ENCODE peak calls at places on chromosomes 4 and X, in six cellular contexts. J is A549, Q is tibial nerve, W is ovary, M is transverse colon, P is esophagus muscularis mucosa. L is an unnamed sample.

GRCh38 chr4:24801136-24801855 is 5.9 kb downstream of the SOD3 start:
- DNase-seq in W (no peak), P (peak; percentile 77), M (no peak), J (no peak), Q (no peak), L (no peak)

GRCh38 chr4:25021206-25021605 is 9.5 kb downstream of the LGI2 start:
- DNase-seq in Q (no peak), W (no peak), J (no peak), M (no peak), P (no peak), L (no peak)

GRCh38 chr4:37388672-37389368 is 144.3 kb downstream of the NWD2 start:
- DNase-seq in M (no peak), P (no peak), Q (no peak), J (no peak), W (no peak), L (no peak)

GRCh38 chrX:139642241-139642927 is 65.6 kb downstream of the MCF2 start:
- DNase-seq in P (no peak), Q (no peak), W (no peak), J (no peak), M (no peak), L (no peak)

GRCh38 chr4:149793459-149793858 is 22.2 kb downstream of the IQCM start:
- DNase-seq in M (no peak), W (no peak), Q (no peak), J (no peak), P (no peak), L (no peak)

GRCh38 chrX:109270580-109271484 is 211.1 kb downstream of the GUCY2F start:
- DNase-seq in J (no peak), W (no peak), P (no peak), M (peak; percentile 57), Q (no peak), L (no peak)

GRCh38 chr4:6891436-6892170 is 18.0 kb upstream of the TBC1D14 start:
- DNase-seq in P (no peak), W (no peak), Q (peak; percentile 12), M (no peak), J (no peak), L (no peak)

GRCh38 chr4:133152330-133152791 is 3.3 kb downstream of the PCDH10 start:
- DNase-seq in J (no peak), M (no peak), Q (no peak), W (no peak), P (no peak), L (no peak)

GRCh38 chrX:38375888-38376287 is 23.5 kb downstream of the OTC start:
- DNase-seq in Q (no peak), M (no peak), W (no peak), P (no peak), J (peak; percentile 4), L (no peak)

GRCh38 chrX:97895751-97896150 is 1012.0 kb downstream of the RPA4 start:
- DNase-seq in P (no peak), W (no peak), M (no peak), Q (no peak), J (no peak), L (no peak)

GRCh38 chr4:3037957-3038451 is 36.3 kb downstream of the HTT-AS start:
- DNase-seq in Q (no peak), M (no peak), P (no peak), J (no peak), W (peak; percentile 54), L (no peak)

GRCh38 chrX:141220342-141221008 is 21.8 kb downstream of the SPANXC start:
- DNase-seq in P (no peak), J (peak; percentile 36), W (no peak), Q (no peak), M (no peak), L (no peak)

GRCh38 chr4:3123201-3123671 is 48.8 kb downstream of the HTT start:
- DNase-seq in Q (no peak), P (no peak), M (no peak), W (no peak), J (no peak), L (no peak)

GRCh38 chr4:75016472-75016871 is 83.6 kb downstream of the PARM1 start:
- DNase-seq in J (no peak), W (no peak), Q (no peak), P (no peak), M (no peak), L (no peak)

DNA sequence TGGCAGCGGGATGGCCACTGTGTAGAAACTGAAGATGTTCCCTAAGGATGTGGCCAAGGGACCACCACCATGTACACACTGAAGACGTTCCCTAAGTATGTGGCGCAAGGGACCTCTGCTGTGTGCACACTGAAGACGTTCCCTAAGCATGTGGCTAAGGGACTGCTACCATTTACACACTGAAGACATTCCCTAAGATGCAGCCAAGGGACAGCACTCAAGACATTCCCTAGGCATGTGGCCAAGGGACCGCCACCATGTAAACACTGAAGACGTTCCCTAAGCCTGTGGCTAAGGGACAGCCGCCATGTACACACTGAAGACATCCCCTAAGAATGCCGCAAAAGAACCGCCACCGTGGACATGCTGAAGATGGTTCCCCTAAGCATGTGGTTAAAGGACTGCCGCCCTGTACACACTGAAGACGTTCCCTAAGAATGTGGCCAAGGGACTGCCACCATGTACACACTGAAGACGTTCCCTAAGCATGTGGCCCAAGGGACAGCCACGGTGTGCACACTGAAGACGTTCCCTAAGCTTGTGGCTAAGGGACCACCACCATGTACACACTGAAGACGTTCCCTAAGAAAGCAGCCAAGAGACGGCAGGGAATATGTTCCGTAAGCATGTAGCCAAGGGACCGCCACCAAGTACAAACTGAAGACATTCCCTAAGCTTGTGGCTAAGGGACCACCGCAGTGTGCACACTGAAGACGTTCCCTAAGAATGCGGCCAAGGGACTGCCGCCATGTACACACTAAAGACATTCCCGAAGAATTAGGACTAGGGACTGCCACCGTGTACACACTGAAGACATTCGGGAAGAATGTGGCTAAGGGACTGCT is 43.3 kb downstream of the DHRSX start:
- DNase-seq in J (no peak), M (no peak), P (no peak), W (no peak), Q (no peak), L (no peak)
- TF ChIP-seq EP300 in J (no peak), M (no peak), P (no peak), W (no peak), Q (no peak), L (no peak)

GRCh38 chrX:370244-370962 is 16.3 kb downstream of the PPP2R3B start:
- DNase-seq in Q (no peak), P (no peak), J (no peak), W (no peak), M (no peak), L (no peak)

GRCh38 chrX:369563-370101 is 17.1 kb downstream of the PPP2R3B start:
- DNase-seq in M (no peak), Q (no peak), P (no peak), J (no peak), W (no peak), L (no peak)

GRCh38 chrX:367866-368265 is 18.8 kb downstream of the PPP2R3B start:
- DNase-seq in W (no peak), Q (no peak), J (no peak), P (no peak), M (no peak), L (no peak)

GRCh38 chrX:367349-367748 is 19.4 kb downstream of the PPP2R3B start:
- DNase-seq in J (no peak), P (no peak), W (no peak), Q (no peak), M (no peak), L (no peak)

DNA sequence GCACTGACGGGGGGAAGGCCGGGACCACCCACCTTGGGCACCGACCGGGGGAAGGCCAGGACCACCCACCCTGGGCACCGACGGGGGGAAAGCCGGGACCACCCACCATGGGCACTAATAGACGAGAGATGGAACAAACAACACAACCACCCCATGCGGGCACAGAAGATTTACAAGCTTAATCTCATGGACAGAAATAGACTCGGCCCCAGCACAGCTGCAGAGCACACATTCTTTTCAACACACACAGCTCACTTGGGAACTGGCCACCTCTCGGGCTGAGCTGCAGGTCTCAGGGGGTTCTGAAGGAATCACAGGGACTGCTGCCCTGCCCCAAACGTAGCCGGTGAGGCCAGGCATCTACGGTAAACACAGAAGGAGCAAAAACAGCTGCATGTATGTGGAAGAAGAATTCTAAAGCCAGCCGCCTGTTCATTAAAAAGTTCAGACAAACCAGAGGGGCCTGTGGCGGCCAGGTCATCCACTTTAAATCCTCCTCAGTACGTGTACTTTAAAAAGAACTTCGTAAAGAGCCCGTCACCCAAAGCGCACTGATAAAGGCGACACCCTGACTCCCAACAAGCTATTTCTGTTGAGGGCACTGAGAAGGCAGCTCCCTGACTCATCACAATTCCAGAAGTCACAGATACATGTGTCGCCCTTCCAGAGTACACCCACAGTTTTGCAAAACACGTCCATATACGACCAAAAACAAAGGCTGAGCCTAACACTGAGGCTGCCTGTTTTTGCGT is 17.7 kb downstream of the PPP2R3B start:
- DNase-seq in Q (no peak), P (no peak), J (peak; percentile 39), W (no peak), M (no peak), L (no peak)
- TF ChIP-seq POLR2A in Q (no peak), P (no peak), J (no peak), W (no peak), M (no peak), L (no peak)

GRCh38 chrX:119684916-119685224 is 8.1 kb downstream of the SEPTIN6 start:
- DNase-seq in W (no peak), M (no peak), J (no peak), Q (no peak), P (no peak), L (no peak)

GRCh38 chrX:119685225-119686066 is 7.5 kb downstream of the SEPTIN6 start:
- DNase-seq in Q (peak; percentile 27), P (no peak), M (no peak), J (no peak), W (no peak), L (peak; percentile 73)

GRCh38 chrX:119686087-119686639 is 6.8 kb downstream of the SEPTIN6 start:
- DNase-seq in Q (no peak), P (no peak), J (no peak), W (no peak), M (peak; percentile 41), L (no peak)

GRCh38 chrX:119688856-119689455 is 4.0 kb downstream of the SEPTIN6 start:
- DNase-seq in J (no peak), P (no peak), Q (no peak), W (no peak), M (no peak), L (no peak)

GRCh38 chrX:119687661-119688413 is 5.1 kb downstream of the SEPTIN6 start:
- DNase-seq in M (no peak), W (no peak), Q (no peak), J (no peak), P (no peak), L (no peak)
- H3K4me1 ChIP-seq in M (peaks cover 17% of the 10 kb centered on the region), W (no peaks in the 10 kb centered on the region), Q (no peaks in the 10 kb centered on the region), J (peaks cover 11% of the 10 kb centered on the region), P (peaks cover 56% of the 10 kb centered on the region), L (peaks cover 26% of the 10 kb centered on the region)

GRCh38 chr4:180798016-180798574 is 1445.1 kb upstream of the TENM3 start:
- DNase-seq in M (no peak), P (no peak), J (no peak), Q (no peak), W (no peak), L (no peak)

GRCh38 chr4:180805101-180805500 is 1438.1 kb upstream of the TENM3 start:
- DNase-seq in W (no peak), J (no peak), M (no peak), P (no peak), Q (no peak), L (no peak)

GRCh38 chr4:180794352-180794751 is 1448.8 kb upstream of the TENM3 start:
- DNase-seq in Q (no peak), P (no peak), M (no peak), W (no peak), J (no peak), L (no peak)

DNA sequence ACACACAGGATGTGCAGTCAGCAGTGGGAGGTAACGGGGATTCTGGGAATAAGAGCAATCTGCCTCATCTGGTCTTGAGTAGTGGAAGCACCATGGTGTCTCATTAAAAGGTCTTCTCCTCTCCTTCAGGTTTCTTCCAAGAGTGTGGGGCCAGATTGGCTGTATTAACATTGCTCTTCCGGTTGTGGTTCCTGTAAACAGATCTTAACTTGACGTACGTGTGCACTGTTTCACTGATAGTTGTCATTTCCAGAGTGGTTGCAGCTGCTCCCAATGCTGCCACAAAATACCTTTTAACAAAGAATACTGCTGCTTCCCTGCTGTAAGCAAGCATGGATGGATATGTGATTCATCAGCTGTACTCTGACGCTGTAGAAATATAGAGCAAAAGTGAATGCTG is 1443.4 kb upstream of the TENM3 start:
- DNase-seq in W (no peak), M (no peak), J (no peak), Q (no peak), P (no peak), L (no peak)
- TF ChIP-seq EP300 in W (no peak), M (no peak), J (no peak), Q (no peak), P (no peak), L (no peak)

L was measured in sigmoid colon.